ENCODE peak calls at places on chromosomes 3 and 15, in nine cellular contexts. One of them, this sample, is unnamed.
A peak's percentile ranks its signal among the peaks of the same experiment; 100 is the strongest.

GRCh38 chr15:70713547-70714414 is 49.6 kb downstream of the UACA start:
- DNase-seq in fibroblast of lung: peak; percentile 37
- DNase-seq in mesendoderm: no peak
- DNase-seq in cardiac muscle cell: peak; percentile 56
- DNase-seq in hypothalamus: no peak
- DNase-seq in endodermal cell: no peak
- DNase-seq in A172: no peak
- DNase-seq in lower lobe of right lung: no peak
- DNase-seq in activated CD4-positive, alpha-beta T cell treated with anti-CD3 and anti-CD28 coated beads, Interleukin-2, amount 50 U/mL, for 4 hours: no peak
- DNase-seq in this sample: no peak

GRCh38 chr3:79490165-79491028 is 277.4 kb downstream of the ROBO1 start:
- DNase-seq in fibroblast of lung: peak; percentile 92
- DNase-seq in mesendoderm: peak; percentile 19
- DNase-seq in cardiac muscle cell: peak; percentile 95
- DNase-seq in hypothalamus: peak; percentile 10
- DNase-seq in endodermal cell: peak; percentile 44
- DNase-seq in A172: peak; percentile 29
- DNase-seq in lower lobe of right lung: peak; percentile 52
- DNase-seq in activated CD4-positive, alpha-beta T cell treated with anti-CD3 and anti-CD28 coated beads, Interleukin-2, amount 50 U/mL, for 4 hours: no peak
- DNase-seq in this sample: no peak

GRCh38 chr3:72998489-72998888 is 1.9 kb downstream of the PPP4R2 start:
- DNase-seq in fibroblast of lung: peak; percentile 11
- DNase-seq in mesendoderm: no peak
- DNase-seq in cardiac muscle cell: peak; percentile 19
- DNase-seq in hypothalamus: no peak
- DNase-seq in endodermal cell: no peak
- DNase-seq in A172: no peak
- DNase-seq in lower lobe of right lung: no peak
- DNase-seq in activated CD4-positive, alpha-beta T cell treated with anti-CD3 and anti-CD28 coated beads, Interleukin-2, amount 50 U/mL, for 4 hours: no peak
- DNase-seq in this sample: no peak

GRCh38 chr3:39408493-39409372 is 2.2 kb downstream of the RPSA start:
- DNase-seq in fibroblast of lung: no peak
- DNase-seq in mesendoderm: no peak
- DNase-seq in cardiac muscle cell: no peak
- DNase-seq in hypothalamus: no peak
- DNase-seq in endodermal cell: no peak
- DNase-seq in A172: no peak
- DNase-seq in lower lobe of right lung: no peak
- DNase-seq in activated CD4-positive, alpha-beta T cell treated with anti-CD3 and anti-CD28 coated beads, Interleukin-2, amount 50 U/mL, for 4 hours: peak; percentile 37
- DNase-seq in this sample: no peak

GRCh38 chr15:42264790-42265189 is 8.2 kb upstream of the GANC start:
- DNase-seq in fibroblast of lung: no peak
- DNase-seq in mesendoderm: no peak
- DNase-seq in cardiac muscle cell: no peak
- DNase-seq in hypothalamus: no peak
- DNase-seq in endodermal cell: no peak
- DNase-seq in A172: no peak
- DNase-seq in lower lobe of right lung: no peak
- DNase-seq in activated CD4-positive, alpha-beta T cell treated with anti-CD3 and anti-CD28 coated beads, Interleukin-2, amount 50 U/mL, for 4 hours: no peak
- DNase-seq in this sample: no peak

GRCh38 chr3:71378509-71378908 is 205.0 kb downstream of the FOXP1 start:
- DNase-seq in fibroblast of lung: no peak
- DNase-seq in mesendoderm: no peak
- DNase-seq in cardiac muscle cell: no peak
- DNase-seq in hypothalamus: no peak
- DNase-seq in endodermal cell: no peak
- DNase-seq in A172: no peak
- DNase-seq in lower lobe of right lung: no peak
- DNase-seq in activated CD4-positive, alpha-beta T cell treated with anti-CD3 and anti-CD28 coated beads, Interleukin-2, amount 50 U/mL, for 4 hours: no peak
- DNase-seq in this sample: no peak

GRCh38 chr3:42582474-42583070 is 805 bp upstream of the SEC22C start:
- DNase-seq in fibroblast of lung: no peak
- DNase-seq in mesendoderm: no peak
- DNase-seq in cardiac muscle cell: no peak
- DNase-seq in hypothalamus: no peak
- DNase-seq in endodermal cell: no peak
- DNase-seq in A172: no peak
- DNase-seq in lower lobe of right lung: no peak
- DNase-seq in activated CD4-positive, alpha-beta T cell treated with anti-CD3 and anti-CD28 coated beads, Interleukin-2, amount 50 U/mL, for 4 hours: no peak
- DNase-seq in this sample: no peak

GRCh38 chr3:26108846-26109489 is 319.1 kb downstream of the OXSM start:
- DNase-seq in fibroblast of lung: no peak
- DNase-seq in mesendoderm: no peak
- DNase-seq in cardiac muscle cell: no peak
- DNase-seq in hypothalamus: no peak
- DNase-seq in endodermal cell: no peak
- DNase-seq in A172: no peak
- DNase-seq in lower lobe of right lung: no peak
- DNase-seq in activated CD4-positive, alpha-beta T cell treated with anti-CD3 and anti-CD28 coated beads, Interleukin-2, amount 50 U/mL, for 4 hours: no peak
- DNase-seq in this sample: no peak

GRCh38 chr3:194522579-194523046 is 35.8 kb upstream of the ATP13A3 start:
- DNase-seq in fibroblast of lung: no peak
- DNase-seq in mesendoderm: peak; percentile 97
- DNase-seq in cardiac muscle cell: peak; percentile 76
- DNase-seq in hypothalamus: no peak
- DNase-seq in endodermal cell: no peak
- DNase-seq in A172: peak; percentile 25
- DNase-seq in lower lobe of right lung: no peak
- DNase-seq in activated CD4-positive, alpha-beta T cell treated with anti-CD3 and anti-CD28 coated beads, Interleukin-2, amount 50 U/mL, for 4 hours: no peak
- DNase-seq in this sample: no peak

GRCh38 chr15:89423981-89424380 is 72.4 kb downstream of the RHCG start:
- DNase-seq in fibroblast of lung: no peak
- DNase-seq in mesendoderm: no peak
- DNase-seq in cardiac muscle cell: no peak
- DNase-seq in hypothalamus: no peak
- DNase-seq in endodermal cell: peak; percentile 80
- DNase-seq in A172: no peak
- DNase-seq in lower lobe of right lung: no peak
- DNase-seq in activated CD4-positive, alpha-beta T cell treated with anti-CD3 and anti-CD28 coated beads, Interleukin-2, amount 50 U/mL, for 4 hours: no peak
- DNase-seq in this sample: no peak

GRCh38 chr15:81547517-81548132 is 173.6 kb upstream of the TMC3 start:
- DNase-seq in fibroblast of lung: peak; percentile 36
- DNase-seq in mesendoderm: no peak
- DNase-seq in cardiac muscle cell: no peak
- DNase-seq in hypothalamus: no peak
- DNase-seq in endodermal cell: no peak
- DNase-seq in A172: no peak
- DNase-seq in lower lobe of right lung: no peak
- DNase-seq in activated CD4-positive, alpha-beta T cell treated with anti-CD3 and anti-CD28 coated beads, Interleukin-2, amount 50 U/mL, for 4 hours: no peak
- DNase-seq in this sample: no peak

GRCh38 chr15:57353317-57353804 is 22.9 kb upstream of the CGNL1 start:
- DNase-seq in fibroblast of lung: no peak
- DNase-seq in mesendoderm: no peak
- DNase-seq in cardiac muscle cell: no peak
- DNase-seq in hypothalamus: no peak
- DNase-seq in endodermal cell: no peak
- DNase-seq in A172: no peak
- DNase-seq in lower lobe of right lung: no peak
- DNase-seq in activated CD4-positive, alpha-beta T cell treated with anti-CD3 and anti-CD28 coated beads, Interleukin-2, amount 50 U/mL, for 4 hours: no peak
- DNase-seq in this sample: no peak

GRCh38 chr3:69649120-69649519 is 90.1 kb upstream of the MITF start:
- DNase-seq in fibroblast of lung: peak; percentile 25
- DNase-seq in mesendoderm: peak; percentile 10
- DNase-seq in cardiac muscle cell: peak; percentile 50
- DNase-seq in hypothalamus: no peak
- DNase-seq in endodermal cell: no peak
- DNase-seq in A172: peak; percentile 57
- DNase-seq in lower lobe of right lung: no peak
- DNase-seq in activated CD4-positive, alpha-beta T cell treated with anti-CD3 and anti-CD28 coated beads, Interleukin-2, amount 50 U/mL, for 4 hours: no peak
- DNase-seq in this sample: peak; percentile 34

This sample was measured in RWPE1.